ENCODE peak calls at places on chromosomes 11 and 22, in five cellular contexts. L, G, K, H and N are unnamed samples. For H3K27me3, the result is how much of the 10 kb centered on the place peaks cover.

GRCh38 chr11:30760341-30760740 is 174.2 kb upstream of the MPPED2 start:
- DNase-seq in L (no peak), G (no peak), K (no peak), H (no peak), N (no peak)

GRCh38 chr11:24661313-24661712 is 164.5 kb downstream of the LUZP2 start:
- DNase-seq in L (no peak), G (no peak), K (no peak), H (no peak), N (no peak)

GRCh38 chr22:40504285-40505249 is 132.0 kb downstream of the MRTFA start:
- DNase-seq in L (no peak), G (no peak), K (no peak), H (no peak), N (no peak)

GRCh38 chr11:91104237-91104636 is 881.4 kb upstream of the CHORDC1 start:
- DNase-seq in L (no peak), G (no peak), K (no peak), H (peak), N (no peak)

GRCh38 chr11:79060081-79060480 is 380.7 kb downstream of the TENM4 start:
- DNase-seq in L (no peak), G (no peak), K (no peak), H (no peak), N (no peak)

GRCh38 chr22:43060213-43060612 is 29.0 kb downstream of the TTLL1 start:
- DNase-seq in L (no peak), G (peak), K (no peak), H (peak), N (peak)

GRCh38 chr22:44398791-44399190 is 86.0 kb upstream of the SHISAL1 start:
- DNase-seq in L (no peak), G (no peak), K (no peak), H (no peak), N (no peak)

GRCh38 chr11:33160147-33160546 is 1.1 kb downstream of the CSTF3 start:
- DNase-seq in L (no peak), G (peak), K (no peak), H (peak), N (no peak)

GRCh38 chr11:1226226-1226961 is 3.5 kb downstream of the MUC5B start:
- DNase-seq in L (no peak), G (no peak), K (no peak), H (no peak), N (no peak)

GRCh38 chr11:47308050-47308823 is 38.3 kb downstream of the MADD start:
- DNase-seq in L (no peak), G (no peak), K (no peak), H (no peak), N (no peak)

GRCh38 chr11:2599561-2600189 is 100.1 kb downstream of the KCNQ1OT1 start:
- DNase-seq in L (no peak), G (no peak), K (no peak), H (no peak), N (no peak)

GRCh38 chr11:33394431-33395109 is 137.4 kb downstream of the HIPK3 start:
- DNase-seq in L (no peak), G (no peak), K (no peak), H (no peak), N (no peak)

GRCh38 chr22:49996192-49996531 is 16.4 kb downstream of the IL17REL start:
- DNase-seq in L (no peak), G (no peak), K (no peak), H (no peak), N (no peak)
- TF ChIP-seq CTCF in L (no peak), G (no peak), K (no peak), H (no peak), N (no peak)

DNA sequence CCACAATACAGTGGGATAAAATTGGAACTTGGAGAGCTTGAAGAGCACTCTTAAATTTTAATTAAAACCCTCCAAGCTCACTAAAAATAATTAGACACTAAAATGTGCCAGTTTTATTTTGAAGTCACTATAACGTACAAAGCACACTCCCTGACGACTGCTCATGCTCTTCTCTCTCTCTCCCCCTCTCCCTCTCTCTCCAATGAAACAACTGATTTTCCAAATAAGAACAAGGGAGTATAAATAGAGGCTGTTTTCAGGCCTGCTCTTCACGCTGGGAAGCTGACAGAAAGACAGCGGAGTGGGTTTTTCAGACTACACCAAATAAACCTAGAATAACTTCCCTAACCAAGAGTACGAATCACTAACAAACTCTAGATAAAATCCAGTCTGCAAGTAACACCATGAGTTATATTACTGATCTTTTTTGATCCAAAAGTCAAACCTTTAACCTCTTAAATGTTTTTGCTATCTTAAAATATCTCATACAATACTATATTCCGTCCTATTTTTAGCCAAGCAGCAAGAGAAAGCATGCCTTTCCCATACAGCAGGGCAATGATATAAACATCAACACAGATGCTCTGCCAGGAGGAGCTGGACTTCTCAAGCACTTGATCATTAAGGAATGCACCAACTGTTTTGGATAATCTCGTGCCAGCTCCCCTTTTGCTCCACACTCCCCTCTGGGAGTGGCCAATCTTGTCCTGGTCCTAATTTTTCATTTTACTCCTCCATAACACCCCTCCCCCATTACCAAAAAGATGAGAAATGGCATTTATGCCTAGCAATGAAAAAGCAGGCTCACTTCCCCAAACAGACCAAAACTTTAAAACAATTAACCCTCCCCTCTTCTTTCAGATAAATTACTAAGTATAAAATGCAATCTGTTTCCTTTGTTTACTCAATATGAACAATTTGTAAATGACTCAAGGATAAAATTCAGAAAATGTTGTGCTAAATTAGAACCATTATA is 116.9 kb downstream of the SOX6 start:
- DNase-seq in L (no peak), G (no peak), K (no peak), H (peak), N (no peak)
- H3K27ac ChIP-seq in L (peak), G (no peak), K (no peak), H (no peak), N (no peak)

GRCh38 chr22:22442928-22443709 is 65.4 kb downstream of the ZNF280B start:
- DNase-seq in L (no peak), G (no peak), K (no peak), H (no peak), N (no peak)

GRCh38 chr22:22450343-22450839 is 58.2 kb downstream of the ZNF280B start:
- DNase-seq in L (peak), G (peak), K (no peak), H (no peak), N (no peak)

GRCh38 chr22:22452211-22452610 is 56.3 kb downstream of the ZNF280B start:
- DNase-seq in L (no peak), G (no peak), K (no peak), H (no peak), N (no peak)

GRCh38 chr22:22449819-22450218 is 58.7 kb downstream of the ZNF280B start:
- DNase-seq in L (no peak), G (no peak), K (no peak), H (no peak), N (no peak)

GRCh38 chr22:22446527-22446926 is 62.0 kb downstream of the ZNF280B start:
- DNase-seq in L (no peak), G (no peak), K (no peak), H (peak), N (no peak)
- H3K27me3 ChIP-seq in L (under half), G (under half), K (under half), H (under half), N (under half)

DNA sequence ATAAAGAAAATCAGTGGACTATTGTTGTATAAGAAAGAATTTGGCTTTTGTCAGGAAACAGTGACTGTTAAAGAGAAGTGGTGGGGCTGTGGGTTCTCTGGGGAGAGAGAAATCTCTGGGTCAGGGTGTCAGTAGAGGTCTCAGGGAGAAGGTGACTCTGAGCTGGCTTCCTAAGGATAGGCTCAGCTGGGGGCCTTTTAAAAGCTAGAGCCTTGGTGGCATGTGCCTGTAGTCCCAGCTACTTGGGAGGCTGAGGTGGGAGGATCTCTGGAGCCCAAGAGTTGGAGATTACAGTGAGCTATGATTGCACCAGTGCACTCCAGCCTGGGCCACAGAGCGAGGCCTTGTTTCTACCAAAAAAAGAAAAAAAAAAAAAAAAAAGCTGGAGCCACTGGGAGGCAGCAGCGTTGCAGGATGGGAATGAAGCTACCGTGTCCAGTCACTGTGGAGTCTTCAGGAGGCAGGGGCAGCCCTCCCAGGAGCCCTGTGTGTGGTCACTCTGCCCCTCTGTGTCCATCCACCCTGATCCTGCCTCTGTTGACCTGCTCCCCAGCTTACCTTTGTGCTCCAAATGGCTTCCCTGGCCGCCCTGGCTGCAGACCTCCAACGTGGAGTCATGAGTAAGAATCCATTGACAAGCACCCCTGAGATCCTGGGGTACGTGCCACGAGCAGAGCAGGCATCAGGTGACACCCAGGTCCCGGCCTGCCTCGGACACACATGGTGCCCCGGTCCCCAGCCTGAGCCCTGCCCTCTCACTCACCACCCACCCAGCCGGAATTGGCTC is 5.4 kb upstream of the MIF start:
- DNase-seq in L (no peak), G (no peak), K (no peak), H (peak), N (no peak)
- TF ChIP-seq CTCF in L (no peak), G (no peak), K (no peak), H (no peak), N (no peak)

GRCh38 chr11:73159297-73159696 is 17.2 kb upstream of the FCHSD2 start:
- DNase-seq in L (no peak), G (no peak), K (no peak), H (no peak), N (no peak)
- H3K27ac ChIP-seq in L (peak), G (no peak), K (peak), H (no peak), N (no peak)

GRCh38 chr22:20627432-20627831 is 120.0 kb downstream of the MED15 start:
- DNase-seq in L (no peak), G (no peak), K (no peak), H (no peak), N (no peak)

GRCh38 chr22:20630873-20631617 is 123.6 kb downstream of the MED15 start:
- DNase-seq in L (no peak), G (no peak), K (no peak), H (no peak), N (no peak)

GRCh38 chr22:20626811-20627210 is 119.4 kb downstream of the MED15 start:
- DNase-seq in L (no peak), G (no peak), K (no peak), H (no peak), N (no peak)

GRCh38 chr22:20629401-20629800 is 122.0 kb downstream of the MED15 start:
- DNase-seq in L (no peak), G (no peak), K (no peak), H (no peak), N (no peak)

DNA sequence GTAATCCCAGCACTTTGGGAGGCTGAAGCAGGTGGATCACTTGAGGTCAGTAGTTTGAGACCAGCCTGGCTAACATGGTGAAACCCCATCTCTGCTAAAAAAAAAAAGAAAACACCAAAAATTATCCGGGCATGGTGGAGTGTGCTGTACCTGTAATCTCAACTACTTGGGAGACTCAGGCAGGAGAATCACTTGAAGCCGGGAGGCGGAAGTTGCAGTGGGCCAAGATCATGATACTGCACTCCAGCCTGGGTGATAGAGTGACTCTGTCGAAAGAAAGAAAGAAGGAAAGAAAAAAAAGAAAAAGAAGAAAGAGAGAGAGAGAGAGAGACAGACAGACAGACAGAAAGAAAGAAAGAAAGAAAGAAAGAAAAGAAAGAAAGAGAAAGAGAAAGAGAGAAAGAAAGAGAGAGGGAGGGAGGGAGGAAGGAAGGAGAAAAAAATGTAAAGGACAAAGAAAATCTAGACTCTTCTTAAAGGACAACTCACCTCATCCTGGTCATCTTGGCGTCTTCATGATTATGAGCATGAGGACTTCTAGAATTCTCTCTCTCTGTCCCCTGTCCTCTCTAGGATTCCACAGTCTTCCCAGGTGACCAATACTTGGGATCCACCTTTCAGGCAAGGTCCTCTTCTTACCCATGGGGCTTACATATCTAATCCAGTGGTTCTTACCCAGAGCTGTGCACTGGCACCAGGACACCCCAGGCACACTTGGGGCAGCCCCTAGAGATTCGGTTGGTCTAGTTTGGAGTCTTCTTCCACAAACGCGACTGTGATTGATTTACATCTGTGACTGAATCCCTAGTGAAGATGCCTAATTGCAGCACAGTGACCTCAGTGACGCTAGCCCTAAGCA is 120.9 kb downstream of the MED15 start:
- DNase-seq in L (no peak), G (no peak), K (no peak), H (no peak), N (no peak)
- H3K27me3 ChIP-seq in L (under half), G (under half), K (under half), H (under half), N (under half)

GRCh38 chr11:17075506-17075905 is 2.0 kb downstream of the RPS13 start:
- DNase-seq in L (no peak), G (no peak), K (no peak), H (no peak), N (no peak)

GRCh38 chr11:17077520-17078401 is at the start of gene RPS13:
- DNase-seq in L (peak), G (peak), K (peak), H (peak), N (peak)

GRCh38 chr11:17073370-17074027 is 4.0 kb downstream of the RPS13 start:
- DNase-seq in L (no peak), G (no peak), K (no peak), H (no peak), N (no peak)

GRCh38 chr11:17076517-17077239 is 789 bp downstream of the RPS13 start:
- DNase-seq in L (no peak), G (peak), K (no peak), H (peak), N (no peak)

GRCh38 chr11:17077240-17077519 is 287 bp downstream of the RPS13 start:
- DNase-seq in L (no peak), G (peak), K (no peak), H (no peak), N (peak)
- TF ChIP-seq CTCF in L (no peak), G (no peak), K (no peak), H (no peak), N (no peak)

DNA sequence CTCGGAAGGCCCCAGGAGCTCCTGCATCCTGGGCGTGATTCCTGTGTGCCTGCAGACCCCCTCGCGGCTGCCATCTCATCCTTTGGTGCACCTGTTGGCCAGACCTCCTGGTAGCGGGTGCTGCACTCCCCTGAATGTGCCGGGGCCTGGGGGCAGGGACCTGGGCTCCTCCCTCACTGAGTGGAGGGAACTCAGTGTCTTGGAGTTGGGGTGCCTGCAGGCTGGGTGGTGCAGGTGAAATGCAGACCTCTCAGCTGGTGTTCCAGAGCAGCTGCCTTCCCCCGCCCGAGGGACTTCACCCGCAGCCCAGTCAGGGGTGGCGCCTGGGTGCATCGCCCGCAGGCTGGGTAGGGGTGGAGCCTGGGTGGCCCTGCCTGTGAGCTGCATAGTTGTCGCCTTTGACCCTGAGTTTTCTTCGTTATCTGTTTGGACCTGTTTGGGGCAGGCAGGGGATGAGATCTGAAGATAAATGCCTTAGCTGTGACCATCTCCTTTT is 31.4 kb downstream of the LRP5 start:
- DNase-seq in L (no peak), G (no peak), K (no peak), H (no peak), N (no peak)
- H3K27ac ChIP-seq in L (no peak), G (no peak), K (peak), H (no peak), N (no peak)

GRCh38 chr11:45348729-45349128 is 62.6 kb upstream of the SYT13 start:
- DNase-seq in L (no peak), G (no peak), K (no peak), H (no peak), N (no peak)

GRCh38 chr11:45341379-45341778 is 55.2 kb upstream of the SYT13 start:
- DNase-seq in L (no peak), G (no peak), K (no peak), H (no peak), N (no peak)

GRCh38 chr11:45343988-45344387 is 57.8 kb upstream of the SYT13 start:
- DNase-seq in L (no peak), G (no peak), K (no peak), H (no peak), N (no peak)

GRCh38 chr11:45347343-45347742 is 61.2 kb upstream of the SYT13 start:
- DNase-seq in L (no peak), G (no peak), K (no peak), H (no peak), N (no peak)
- H3K27me3 ChIP-seq in L (under half), G (under half), K (under half), H (under half), N (under half)

GRCh38 chr11:95231881-95232605 is 1.0 kb upstream of the SESN3 start:
- DNase-seq in L (peak), G (peak), K (no peak), H (peak), N (peak)
- TF ChIP-seq CTCF in L (no peak), G (no peak), K (peak), H (no peak), N (no peak)